ENCODE peak calls at places on chromosomes 5 and 9, in eight cellular contexts. U, X, Z, F, W, I, C and O are unnamed samples. For H3K36me3, the result is how much of the 10 kb centered on the place peaks cover.

GRCh38 chr5:139878093-139878492 is 82.5 kb downstream of the PSD2 start:
- DNase-seq in I (no peak), W (no peak), C (no peak), Z (peak), F (no peak), U (peak), X (no peak), O (no peak)

GRCh38 chr9:4197548-4197947 is 102.3 kb downstream of the GLIS3 start:
- DNase-seq in I (peak), W (no peak), F (no peak), U (peak), X (peak), C (no peak), Z (peak), O (peak)

GRCh38 chr9:100718717-100719116 is 140.8 kb downstream of the CAVIN4 start:
- DNase-seq in C (no peak), F (no peak), X (no peak), W (no peak), Z (no peak), I (no peak), U (no peak), O (no peak)

GRCh38 chr5:87116821-87117512 is 150.7 kb upstream of the RASA1 start:
- DNase-seq in U (no peak), I (peak), X (no peak), Z (peak), C (no peak), F (no peak), W (no peak), O (no peak)

GRCh38 chr9:32603914-32604852 is 31.2 kb upstream of the NDUFB6 start:
- DNase-seq in C (no peak), U (peak), X (no peak), Z (peak), I (peak), F (no peak), W (no peak), O (no peak)

GRCh38 chr9:137645211-137645610 is 26.4 kb downstream of the EHMT1 start:
- DNase-seq in I (no peak), U (no peak), Z (no peak), F (no peak), X (no peak), W (no peak), C (no peak), O (no peak)

GRCh38 chr5:148776780-148777179 is 49.6 kb upstream of the ADRB2 start:
- DNase-seq in U (no peak), I (peak), X (peak), C (no peak), Z (peak), F (peak), W (no peak), O (no peak)

GRCh38 chr5:131671409-131671808 is 36.4 kb upstream of the RAPGEF6 start:
- DNase-seq in U (no peak), C (no peak), F (no peak), W (no peak), Z (peak), I (no peak), X (no peak), O (no peak)

GRCh38 chr5:58457040-58457439 is 2.8 kb downstream of the PLK2 start:
- DNase-seq in C (no peak), F (no peak), X (no peak), W (no peak), U (no peak), I (no peak), Z (no peak), O (no peak)

GRCh38 chr9:77848428-77848827 is 183.2 kb downstream of the GNAQ start:
- DNase-seq in I (no peak), F (no peak), X (no peak), U (no peak), Z (peak), C (no peak), W (no peak), O (no peak)

GRCh38 chr5:159133041-159133741 is 33.5 kb upstream of the EBF1 start:
- DNase-seq in F (no peak), U (peak), Z (peak), X (peak), C (no peak), W (no peak), I (peak), O (peak)

GRCh38 chr9:92618633-92619225 is 51.2 kb downstream of the IPPK start:
- DNase-seq in U (no peak), C (peak), Z (no peak), F (no peak), I (no peak), X (no peak), W (no peak), O (no peak)

GRCh38 chr5:135154197-135154596 is 120.2 kb upstream of the PITX1 start:
- DNase-seq in F (no peak), U (no peak), Z (peak), W (no peak), I (peak), C (no peak), X (no peak), O (no peak)

GRCh38 chr5:75616286-75616810 is 5.1 kb downstream of the ANKDD1B start:
- DNase-seq in Z (no peak), C (no peak), X (peak), W (no peak), F (no peak), I (no peak), U (peak), O (no peak)

GRCh38 chr5:2700876-2701275 is 50.6 kb downstream of the IRX2 start:
- DNase-seq in Z (no peak), I (no peak), F (no peak), X (no peak), U (no peak), C (no peak), W (no peak), O (no peak)

GRCh38 chr9:120873512-120873911 is 3.5 kb downstream of the PHF19 start:
- DNase-seq in C (no peak), Z (no peak), I (peak), F (no peak), W (no peak), U (no peak), X (peak), O (peak)

GRCh38 chr5:55063220-55063863 is 39.1 kb upstream of the GZMA start:
- DNase-seq in F (no peak), I (peak), X (no peak), Z (peak), W (no peak), U (no peak), C (no peak), O (no peak)

GRCh38 chr5:107135391-107135790 is 535.3 kb downstream of the EFNA5 start:
- DNase-seq in F (no peak), I (peak), W (no peak), X (no peak), Z (peak), C (no peak), U (no peak), O (no peak)

GRCh38 chr9:122370303-122370702 is 521 bp upstream of the PTGS1 start:
- DNase-seq in I (no peak), U (peak), X (no peak), C (no peak), W (no peak), F (no peak), Z (no peak), O (no peak)

GRCh38 chr5:56190500-56190899 is 42.6 kb downstream of the ANKRD55 start:
- DNase-seq in U (no peak), W (no peak), C (no peak), I (peak), Z (peak), F (no peak), X (no peak), O (no peak)

GRCh38 chr9:73080110-73080683 is 71.5 kb upstream of the ANXA1 start:
- DNase-seq in X (peak), U (no peak), I (no peak), W (no peak), F (no peak), C (no peak), Z (no peak), O (no peak)

GRCh38 chr9:137812356-137813023 is 65.1 kb upstream of the CACNA1B start:
- DNase-seq in I (no peak), U (no peak), W (no peak), X (no peak), Z (no peak), F (no peak), C (no peak), O (no peak)

GRCh38 chr5:55597014-55597981 is 62.5 kb upstream of the PLPP1 start:
- DNase-seq in Z (peak), W (no peak), U (no peak), I (peak), X (no peak), F (no peak), C (peak), O (no peak)

GRCh38 chr5:147904110-147904509 is 2.2 kb downstream of the C5orf46 start:
- DNase-seq in C (no peak), I (peak), F (no peak), W (no peak), U (no peak), X (no peak), Z (no peak), O (no peak)

GRCh38 chr9:107274953-107275422 is 8.1 kb upstream of the RAD23B start:
- DNase-seq in F (peak), C (no peak), W (no peak), U (no peak), X (no peak), Z (peak), I (peak), O (no peak)

GRCh38 chr9:133147412-133148271 is 16.1 kb downstream of the GBGT1 start:
- DNase-seq in X (peak), Z (peak), U (peak), F (no peak), W (peak), C (peak), I (peak), O (peak)

GRCh38 chr5:112174959-112175594 is 244.0 kb downstream of the EPB41L4A start:
- DNase-seq in I (peak), C (no peak), X (peak), U (peak), F (no peak), Z (peak), W (no peak), O (peak)

GRCh38 chr9:22010881-22011625 is 1.9 kb upstream of the CDKN2B start:
- DNase-seq in Z (peak), I (no peak), X (peak), U (no peak), F (no peak), C (no peak), W (no peak), O (peak)

GRCh38 chr5:107580902-107581823 is 89.6 kb downstream of the EFNA5 start:
- DNase-seq in C (no peak), W (no peak), Z (peak), U (no peak), F (no peak), I (no peak), X (no peak), O (no peak)

GRCh38 chr9:128225770-128226753 is 22.9 kb downstream of the DNM1 start:
- DNase-seq in C (no peak), I (no peak), X (no peak), F (no peak), Z (no peak), W (no peak), U (no peak), O (no peak)

GRCh38 chr5:167723254-167723871 is 568.1 kb upstream of the WWC1 start:
- DNase-seq in Z (peak), X (peak), U (peak), W (peak), I (peak), C (peak), F (no peak), O (peak)

GRCh38 chr5:126745259-126745992 is 31.5 kb upstream of the LMNB1 start:
- DNase-seq in U (no peak), C (peak), Z (no peak), I (peak), W (no peak), X (peak), F (no peak), O (no peak)

GRCh38 chr9:128819716-128820664 is 1.7 kb downstream of the ENDOG start:
- DNase-seq in X (peak), C (peak), Z (peak), F (no peak), W (no peak), I (no peak), U (peak), O (peak)

GRCh38 chr5:17235736-17236330 is 18.4 kb downstream of the BASP1 start:
- DNase-seq in X (no peak), C (no peak), I (no peak), Z (peak), F (no peak), W (no peak), U (no peak), O (no peak)

GRCh38 chr5:16600397-16600796 is 16.4 kb downstream of the RETREG1 start:
- DNase-seq in W (no peak), C (peak), I (no peak), F (no peak), X (no peak), U (no peak), Z (peak), O (no peak)

GRCh38 chr5:36090033-36090432 is 23.4 kb upstream of the UGT3A2 start:
- DNase-seq in W (no peak), C (no peak), Z (peak), X (peak), U (peak), F (no peak), I (peak), O (peak)

GRCh38 chr9:136512651-136513066 is 29.8 kb upstream of the SEC16A start:
- DNase-seq in W (no peak), X (no peak), F (no peak), C (no peak), I (peak), U (peak), Z (peak), O (no peak)
- H3K36me3 ChIP-seq in W (under half), X (under half), F (half or more), C (half or more), I (half or more), U (half or more), Z (under half), O (under half)

GRCh38 chr5:80170117-80170535 is 85.7 kb downstream of the SERINC5 start:
- DNase-seq in U (no peak), C (no peak), X (no peak), W (no peak), F (no peak), I (no peak), Z (no peak), O (no peak)
- H3K36me3 ChIP-seq in U (under half), C (under half), X (under half), W (under half), F (under half), I (under half), Z (under half), O (under half)

GRCh38 chr9:2800385-2801179 is 43.3 kb downstream of the PUM3 start:
- DNase-seq in U (no peak), X (peak), C (no peak), Z (peak), I (peak), F (no peak), W (no peak), O (no peak)

GRCh38 chr9:2808105-2808504 is 35.8 kb downstream of the PUM3 start:
- DNase-seq in F (no peak), I (no peak), C (no peak), U (no peak), X (no peak), W (no peak), Z (no peak), O (no peak)

GRCh38 chr9:2798423-2798822 is 45.5 kb downstream of the PUM3 start:
- DNase-seq in I (no peak), W (no peak), Z (peak), U (no peak), F (no peak), X (no peak), C (no peak), O (no peak)

DNA sequence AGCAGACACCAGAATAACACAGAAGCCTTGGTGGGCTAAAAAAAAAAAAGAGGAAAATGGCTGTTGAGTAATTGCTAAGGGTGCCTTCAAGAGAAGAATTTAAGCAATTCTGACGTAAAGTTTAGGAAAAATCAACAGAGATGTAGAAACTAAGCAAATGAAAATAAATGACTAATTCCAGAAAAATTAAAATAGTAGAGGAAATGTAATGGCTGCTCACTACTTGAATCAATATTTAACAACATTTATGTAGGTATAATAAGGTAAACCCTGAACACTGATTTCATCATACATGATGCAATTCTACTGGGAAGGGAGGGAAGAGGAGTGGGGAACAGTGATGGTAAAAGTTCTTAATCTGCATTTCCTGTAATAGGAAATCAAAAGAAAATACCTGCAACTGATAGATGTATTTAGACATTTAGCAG is 41.4 kb downstream of the PUM3 start:
- DNase-seq in C (no peak), X (no peak), W (no peak), Z (peak), U (no peak), I (peak), F (no peak), O (no peak)
- H3K36me3 ChIP-seq in C (under half), X (under half), W (under half), Z (half or more), U (half or more), I (under half), F (under half), O (half or more)

GRCh38 chr9:88643931-88644330 is 109.0 kb downstream of the NXNL2 start:
- DNase-seq in C (no peak), I (no peak), W (no peak), X (no peak), F (no peak), Z (no peak), U (no peak), O (no peak)

GRCh38 chr9:88642333-88642732 is 107.4 kb downstream of the NXNL2 start:
- DNase-seq in X (no peak), U (no peak), C (no peak), F (no peak), I (no peak), Z (no peak), W (no peak), O (no peak)

GRCh38 chr9:88645869-88646204 is 110.9 kb downstream of the NXNL2 start:
- DNase-seq in C (no peak), I (no peak), U (no peak), F (no peak), Z (no peak), W (no peak), X (no peak), O (no peak)

GRCh38 chr9:88646539-88646938 is 111.6 kb downstream of the NXNL2 start:
- DNase-seq in I (no peak), Z (no peak), U (no peak), C (no peak), X (no peak), W (no peak), F (peak), O (no peak)

GRCh38 chr9:88645172-88645868 is 110.3 kb downstream of the NXNL2 start:
- DNase-seq in U (no peak), I (no peak), C (no peak), F (no peak), X (no peak), W (no peak), Z (no peak), O (no peak)
- H3K36me3 ChIP-seq in U (under half), I (under half), C (under half), F (under half), X (under half), W (under half), Z (under half), O (under half)

GRCh38 chr5:172151661-172152210 is 36.3 kb downstream of the STK10 start:
- DNase-seq in F (no peak), I (no peak), U (no peak), W (no peak), C (no peak), Z (no peak), X (no peak), O (no peak)
- H3K36me3 ChIP-seq in F (under half), I (under half), U (under half), W (under half), C (under half), Z (under half), X (under half), O (under half)